ENCODE peak calls at places on chromosomes 2 and 18, in five cellular contexts. S, Q, G, U and L are unnamed samples.

GRCh38 chr18:6220129-6220528 is 194.6 kb downstream of the L3MBTL4 start:
- DNase-seq in S (no peak), Q (no peak), G (no peak), U (no peak), L (no peak)

GRCh38 chr2:189609423-189609816 is 28.8 kb upstream of the SLC40A1 start:
- DNase-seq in S (no peak), Q (no peak), G (no peak), U (no peak), L (no peak)

GRCh38 chr2:203623616-203624015 is 82.8 kb upstream of the CD28 start:
- DNase-seq in S (no peak), Q (no peak), G (peak), U (no peak), L (no peak)

GRCh38 chr2:61343141-61343540 is 127.7 kb downstream of the USP34 start:
- DNase-seq in S (no peak), Q (no peak), G (no peak), U (no peak), L (no peak)

GRCh38 chr2:64291181-64291580 is 147.0 kb upstream of the PELI1 start:
- DNase-seq in S (no peak), Q (no peak), G (no peak), U (no peak), L (peak)

GRCh38 chr2:230640540-230641011 is 72.1 kb upstream of the CAB39 start:
- DNase-seq in S (no peak), Q (no peak), G (no peak), U (no peak), L (peak)

GRCh38 chr2:60581461-60582282 is 28.2 kb upstream of the BCL11A start:
- DNase-seq in S (peak), Q (peak), G (peak), U (peak), L (no peak)

GRCh38 chr18:62957885-62958472 is 242.6 kb downstream of the PHLPP1 start:
- DNase-seq in S (no peak), Q (no peak), G (no peak), U (peak), L (no peak)

GRCh38 chr2:202555354-202555753 is 79.4 kb upstream of the FAM117B start:
- DNase-seq in S (no peak), Q (no peak), G (no peak), U (no peak), L (no peak)

GRCh38 chr2:97963079-97963406 is 32.7 kb downstream of the TMEM131 start:
- DNase-seq in S (no peak), Q (no peak), G (no peak), U (no peak), L (no peak)

GRCh38 chr2:127662937-127663565 is 12.3 kb downstream of the LIMS2 start:
- DNase-seq in S (no peak), Q (no peak), G (no peak), U (peak), L (no peak)

GRCh38 chr18:58076052-58076451 is 32.0 kb downstream of the NEDD4L start:
- DNase-seq in S (no peak), Q (no peak), G (no peak), U (no peak), L (no peak)

GRCh38 chr2:85785027-85785822 is 31.4 kb downstream of the ATOH8 start:
- DNase-seq in S (no peak), Q (no peak), G (no peak), U (no peak), L (peak)

GRCh38 chr2:177604291-177605065 is 211.9 kb downstream of the AGPS start:
- DNase-seq in S (peak), Q (no peak), G (peak), U (peak), L (peak)

GRCh38 chr18:9260388-9261380 is 73.9 kb upstream of the TWSG1 start:
- DNase-seq in S (no peak), Q (no peak), G (no peak), U (no peak), L (no peak)

GRCh38 chr2:157439792-157440186 is 4.1 kb downstream of the CYTIP start:
- DNase-seq in S (peak), Q (no peak), G (no peak), U (no peak), L (no peak)

GRCh38 chr2:144944506-144945230 is 424.7 kb upstream of the ZEB2 start:
- DNase-seq in S (no peak), Q (no peak), G (no peak), U (no peak), L (no peak)

GRCh38 chr2:86510436-86510933 is 52.8 kb downstream of the CHMP3 start:
- DNase-seq in S (no peak), Q (no peak), G (no peak), U (no peak), L (no peak)

GRCh38 chr18:21600526-21601410 is at the start of gene ESCO1:
- DNase-seq in S (peak), Q (peak), G (peak), U (peak), L (peak)

GRCh38 chr2:44087037-44087713 is 81.5 kb upstream of the PPM1B start:
- DNase-seq in S (peak), Q (peak), G (peak), U (peak), L (peak)

GRCh38 chr18:44778788-44779187 is 98.1 kb downstream of the SETBP1 start:
- DNase-seq in S (no peak), Q (no peak), G (no peak), U (no peak), L (no peak)

GRCh38 chr2:207167129-207167923 is 1.6 kb upstream of the KLF7 start:
- DNase-seq in S (peak), Q (no peak), G (no peak), U (no peak), L (no peak)

GRCh38 chr2:15939556-15939853 is 845 bp upstream of the MYCN start:
- DNase-seq in S (peak), Q (no peak), G (peak), U (peak), L (no peak)

GRCh38 chr2:204796581-204796980 is 251.3 kb downstream of the PARD3B start:
- DNase-seq in S (peak), Q (no peak), G (no peak), U (no peak), L (no peak)

GRCh38 chr18:64444819-64445218 is 295.9 kb upstream of the LINC00305 start:
- DNase-seq in S (no peak), Q (no peak), G (no peak), U (no peak), L (no peak)

GRCh38 chr18:26309283-26309682 is 83.0 kb downstream of the TAF4B start:
- DNase-seq in S (no peak), Q (no peak), G (no peak), U (no peak), L (no peak)

GRCh38 chr2:95530734-95531133 is 46.2 kb upstream of the TRIM43B start:
- DNase-seq in S (peak), Q (no peak), G (peak), U (no peak), L (peak)

GRCh38 chr2:112031916-112032582 is 23.0 kb upstream of the TMEM87B start:
- DNase-seq in S (no peak), Q (no peak), G (no peak), U (no peak), L (no peak)

GRCh38 chr2:217953531-217953932 is 49.3 kb downstream of the TNS1 start:
- DNase-seq in S (no peak), Q (no peak), G (no peak), U (no peak), L (no peak)

GRCh38 chr2:19738707-19739106 is 163.1 kb downstream of the TTC32 start:
- DNase-seq in S (no peak), Q (no peak), G (no peak), U (no peak), L (peak)

GRCh38 chr2:177817300-177817699 is 255.3 kb downstream of the PDE11A start:
- DNase-seq in S (no peak), Q (no peak), G (no peak), U (no peak), L (no peak)

GRCh38 chr2:188306271-188306670 is 14.6 kb downstream of the GULP1 start:
- DNase-seq in S (no peak), Q (no peak), G (no peak), U (no peak), L (no peak)

GRCh38 chr2:117853873-117854272 is 39.4 kb downstream of the DDX18 start:
- DNase-seq in S (no peak), Q (no peak), G (no peak), U (no peak), L (no peak)